ENCODE peak calls at places on chromosomes 3 and 15, in eight cellular contexts. One of them, this sample, is unnamed.

GRCh38 chr3:99659032-99659431 is 20.6 kb downstream of the COL8A1 start:
- DNase-seq in GM23248: peak
- DNase-seq in hepatocyte: peak
- DNase-seq in OCI-LY7: no peak
- DNase-seq in HCT116: no peak
- DNase-seq in MM.1S: no peak
- DNase-seq in SK-N-SH: no peak
- DNase-seq in PC-3: peak
- DNase-seq in this sample: no peak

GRCh38 chr3:11603628-11604027 is 40.1 kb downstream of the VGLL4 start:
- DNase-seq in GM23248: peak
- DNase-seq in hepatocyte: peak
- DNase-seq in OCI-LY7: peak
- DNase-seq in HCT116: no peak
- DNase-seq in MM.1S: no peak
- DNase-seq in SK-N-SH: no peak
- DNase-seq in PC-3: no peak
- DNase-seq in this sample: no peak

GRCh38 chr3:58351920-58352319 is 19.2 kb downstream of the PXK start:
- DNase-seq in GM23248: no peak
- DNase-seq in hepatocyte: no peak
- DNase-seq in OCI-LY7: peak
- DNase-seq in HCT116: no peak
- DNase-seq in MM.1S: no peak
- DNase-seq in SK-N-SH: peak
- DNase-seq in PC-3: no peak
- DNase-seq in this sample: peak

GRCh38 chr3:16243706-16244490 is 20.8 kb downstream of the DPH3 start:
- DNase-seq in GM23248: peak
- DNase-seq in hepatocyte: no peak
- DNase-seq in OCI-LY7: no peak
- DNase-seq in HCT116: no peak
- DNase-seq in MM.1S: no peak
- DNase-seq in SK-N-SH: no peak
- DNase-seq in PC-3: peak
- DNase-seq in this sample: no peak

GRCh38 chr15:52013151-52013791 is 5.7 kb upstream of the MAPK6 start:
- DNase-seq in GM23248: peak
- DNase-seq in hepatocyte: no peak
- DNase-seq in OCI-LY7: no peak
- DNase-seq in HCT116: no peak
- DNase-seq in MM.1S: no peak
- DNase-seq in SK-N-SH: no peak
- DNase-seq in PC-3: peak
- DNase-seq in this sample: no peak

GRCh38 chr15:83046558-83047127 is 20.4 kb downstream of the BTBD1 start:
- DNase-seq in GM23248: peak
- DNase-seq in hepatocyte: no peak
- DNase-seq in OCI-LY7: no peak
- DNase-seq in HCT116: no peak
- DNase-seq in MM.1S: no peak
- DNase-seq in SK-N-SH: no peak
- DNase-seq in PC-3: peak
- DNase-seq in this sample: no peak

GRCh38 chr15:93231261-93231939 is 142.4 kb upstream of the RGMA start:
- DNase-seq in GM23248: no peak
- DNase-seq in hepatocyte: no peak
- DNase-seq in OCI-LY7: no peak
- DNase-seq in HCT116: no peak
- DNase-seq in MM.1S: no peak
- DNase-seq in SK-N-SH: no peak
- DNase-seq in PC-3: no peak
- DNase-seq in this sample: no peak

GRCh38 chr3:135106445-135106844 is 311.4 kb downstream of the EPHB1 start:
- DNase-seq in GM23248: peak
- DNase-seq in hepatocyte: peak
- DNase-seq in OCI-LY7: peak
- DNase-seq in HCT116: no peak
- DNase-seq in MM.1S: peak
- DNase-seq in SK-N-SH: no peak
- DNase-seq in PC-3: peak
- DNase-seq in this sample: peak

GRCh38 chr3:24562874-24563273 is 68.2 kb upstream of the THRB start:
- DNase-seq in GM23248: peak
- DNase-seq in hepatocyte: no peak
- DNase-seq in OCI-LY7: no peak
- DNase-seq in HCT116: no peak
- DNase-seq in MM.1S: no peak
- DNase-seq in SK-N-SH: no peak
- DNase-seq in PC-3: no peak
- DNase-seq in this sample: no peak

GRCh38 chr3:42502429-42503250 is at the start of gene VIPR1:
- DNase-seq in GM23248: peak
- DNase-seq in hepatocyte: peak
- DNase-seq in OCI-LY7: peak
- DNase-seq in HCT116: peak
- DNase-seq in MM.1S: peak
- DNase-seq in SK-N-SH: peak
- DNase-seq in PC-3: peak
- DNase-seq in this sample: peak

GRCh38 chr3:126258670-126259069 is 78.3 kb upstream of the ALDH1L1 start:
- DNase-seq in GM23248: peak
- DNase-seq in hepatocyte: no peak
- DNase-seq in OCI-LY7: peak
- DNase-seq in HCT116: no peak
- DNase-seq in MM.1S: no peak
- DNase-seq in SK-N-SH: no peak
- DNase-seq in PC-3: peak
- DNase-seq in this sample: no peak

GRCh38 chr3:196332168-196332567 is 6.0 kb downstream of the TM4SF19 start:
- DNase-seq in GM23248: no peak
- DNase-seq in hepatocyte: no peak
- DNase-seq in OCI-LY7: no peak
- DNase-seq in HCT116: no peak
- DNase-seq in MM.1S: no peak
- DNase-seq in SK-N-SH: no peak
- DNase-seq in PC-3: no peak
- DNase-seq in this sample: no peak

GRCh38 chr3:169362261-169362660 is 301.3 kb downstream of the MECOM start:
- DNase-seq in GM23248: no peak
- DNase-seq in hepatocyte: peak
- DNase-seq in OCI-LY7: no peak
- DNase-seq in HCT116: no peak
- DNase-seq in MM.1S: no peak
- DNase-seq in SK-N-SH: no peak
- DNase-seq in PC-3: peak
- DNase-seq in this sample: no peak

DNA sequence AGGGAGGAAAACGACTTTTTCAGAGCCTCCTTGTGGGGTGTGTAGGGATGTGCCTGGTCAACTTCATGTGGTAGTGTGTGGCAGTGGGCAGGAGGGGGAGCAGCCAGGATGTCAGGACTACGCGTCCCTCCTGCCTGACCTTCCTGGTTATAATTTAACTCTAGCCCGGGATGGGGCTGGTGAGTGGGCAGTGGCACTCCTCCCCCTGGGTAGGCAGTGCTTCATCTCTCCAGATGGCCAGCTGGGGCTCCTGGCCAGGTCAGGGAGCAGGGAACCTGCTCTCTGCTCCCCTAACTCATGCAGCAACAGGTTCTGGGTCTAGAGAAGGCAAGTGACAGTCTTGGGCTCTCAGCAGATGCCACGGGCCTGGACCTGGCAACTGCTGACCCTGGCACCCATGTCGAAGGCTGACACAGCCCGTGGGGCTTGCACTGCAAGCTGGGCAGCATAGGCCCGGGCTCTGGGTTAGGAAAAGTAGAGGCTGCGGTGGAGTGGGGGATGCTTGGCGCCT is 2.6 kb downstream of the ITIH4 start:
- DNase-seq in GM23248: no peak
- DNase-seq in hepatocyte: peak
- DNase-seq in OCI-LY7: no peak
- DNase-seq in HCT116: no peak
- DNase-seq in MM.1S: no peak
- DNase-seq in SK-N-SH: peak
- DNase-seq in PC-3: no peak
- DNase-seq in this sample: peak
- TF ChIP-seq EZH2phosphoT487 in GM23248: no peak
- TF ChIP-seq EZH2phosphoT487 in hepatocyte: no peak
- TF ChIP-seq EZH2phosphoT487 in OCI-LY7: no peak
- TF ChIP-seq EZH2phosphoT487 in HCT116: no peak
- TF ChIP-seq EZH2phosphoT487 in MM.1S: no peak
- TF ChIP-seq EZH2phosphoT487 in SK-N-SH: no peak
- TF ChIP-seq EZH2phosphoT487 in PC-3: no peak
- TF ChIP-seq EZH2phosphoT487 in this sample: no peak

DNA sequence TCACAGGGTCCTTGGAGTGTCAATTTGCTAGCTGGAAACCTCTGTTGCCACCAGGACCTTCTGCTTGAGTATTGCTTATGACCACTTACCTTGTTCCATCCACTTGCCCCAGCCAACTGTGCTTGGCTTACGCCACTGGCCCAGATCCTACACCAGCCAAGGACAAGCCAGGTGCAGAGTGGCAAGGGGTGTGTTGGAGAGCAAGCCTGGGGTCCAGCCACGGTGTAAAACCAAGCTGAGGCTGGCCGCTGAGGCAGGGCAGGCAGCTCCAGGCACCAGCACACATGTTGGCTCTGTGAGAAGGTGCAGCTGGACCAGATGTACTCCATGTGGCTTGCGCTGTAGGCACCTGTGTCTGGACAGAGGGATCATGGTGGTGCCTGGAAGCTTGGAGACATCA is 248.2 kb downstream of the UNC13C start:
- DNase-seq in GM23248: no peak
- DNase-seq in hepatocyte: no peak
- DNase-seq in OCI-LY7: no peak
- DNase-seq in HCT116: no peak
- DNase-seq in MM.1S: no peak
- DNase-seq in SK-N-SH: no peak
- DNase-seq in PC-3: no peak
- DNase-seq in this sample: no peak
- TF ChIP-seq EZH2phosphoT487 in GM23248: no peak
- TF ChIP-seq EZH2phosphoT487 in hepatocyte: no peak
- TF ChIP-seq EZH2phosphoT487 in OCI-LY7: no peak
- TF ChIP-seq EZH2phosphoT487 in HCT116: no peak
- TF ChIP-seq EZH2phosphoT487 in MM.1S: no peak
- TF ChIP-seq EZH2phosphoT487 in SK-N-SH: no peak
- TF ChIP-seq EZH2phosphoT487 in PC-3: no peak
- TF ChIP-seq EZH2phosphoT487 in this sample: no peak

DNA sequence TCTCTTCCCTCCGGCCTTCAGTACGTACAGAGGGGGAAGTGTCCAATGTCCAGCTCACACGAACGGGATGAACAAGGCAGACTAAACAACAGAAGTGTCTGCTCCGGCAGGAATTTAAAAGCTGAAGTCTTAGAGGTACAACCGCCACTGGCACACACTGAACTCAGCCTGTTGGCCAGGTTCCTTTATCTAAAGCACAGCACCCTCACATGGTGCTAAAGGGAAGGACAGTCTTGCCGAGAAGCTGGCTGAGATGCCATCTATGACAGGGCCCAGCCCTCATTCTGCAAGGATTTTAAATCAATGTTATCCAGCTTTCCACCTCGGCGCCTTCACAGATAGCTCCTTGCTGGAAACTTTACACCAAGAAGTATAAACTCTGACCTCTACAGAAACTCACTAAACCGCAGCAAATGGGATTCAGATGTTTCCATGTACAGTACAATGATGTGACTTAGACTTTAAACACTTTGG is 2.8 kb downstream of the ADAMTS17 start:
- DNase-seq in GM23248: peak
- DNase-seq in hepatocyte: peak
- DNase-seq in OCI-LY7: peak
- DNase-seq in HCT116: peak
- DNase-seq in MM.1S: peak
- DNase-seq in SK-N-SH: peak
- DNase-seq in PC-3: peak
- DNase-seq in this sample: peak
- TF ChIP-seq EZH2phosphoT487 in GM23248: no peak
- TF ChIP-seq EZH2phosphoT487 in hepatocyte: no peak
- TF ChIP-seq EZH2phosphoT487 in OCI-LY7: no peak
- TF ChIP-seq EZH2phosphoT487 in HCT116: no peak
- TF ChIP-seq EZH2phosphoT487 in MM.1S: no peak
- TF ChIP-seq EZH2phosphoT487 in SK-N-SH: no peak
- TF ChIP-seq EZH2phosphoT487 in PC-3: no peak
- TF ChIP-seq EZH2phosphoT487 in this sample: no peak

GRCh38 chr3:186931487-186932280 is 1.4 kb downstream of the ST6GAL1 start:
- DNase-seq in GM23248: peak
- DNase-seq in hepatocyte: peak
- DNase-seq in OCI-LY7: peak
- DNase-seq in HCT116: no peak
- DNase-seq in MM.1S: peak
- DNase-seq in SK-N-SH: peak
- DNase-seq in PC-3: peak
- DNase-seq in this sample: peak

GRCh38 chr3:186930639-186931486 is 537 bp downstream of the ST6GAL1 start:
- DNase-seq in GM23248: peak
- DNase-seq in hepatocyte: peak
- DNase-seq in OCI-LY7: peak
- DNase-seq in HCT116: peak
- DNase-seq in MM.1S: peak
- DNase-seq in SK-N-SH: peak
- DNase-seq in PC-3: peak
- DNase-seq in this sample: peak

GRCh38 chr3:186933801-186934200 is 3.5 kb downstream of the ST6GAL1 start:
- DNase-seq in GM23248: no peak
- DNase-seq in hepatocyte: no peak
- DNase-seq in OCI-LY7: peak
- DNase-seq in HCT116: no peak
- DNase-seq in MM.1S: no peak
- DNase-seq in SK-N-SH: no peak
- DNase-seq in PC-3: no peak
- DNase-seq in this sample: no peak

GRCh38 chr3:186930143-186930638 is at the start of gene ST6GAL1:
- DNase-seq in GM23248: peak
- DNase-seq in hepatocyte: peak
- DNase-seq in OCI-LY7: peak
- DNase-seq in HCT116: peak
- DNase-seq in MM.1S: peak
- DNase-seq in SK-N-SH: peak
- DNase-seq in PC-3: peak
- DNase-seq in this sample: peak

DNA sequence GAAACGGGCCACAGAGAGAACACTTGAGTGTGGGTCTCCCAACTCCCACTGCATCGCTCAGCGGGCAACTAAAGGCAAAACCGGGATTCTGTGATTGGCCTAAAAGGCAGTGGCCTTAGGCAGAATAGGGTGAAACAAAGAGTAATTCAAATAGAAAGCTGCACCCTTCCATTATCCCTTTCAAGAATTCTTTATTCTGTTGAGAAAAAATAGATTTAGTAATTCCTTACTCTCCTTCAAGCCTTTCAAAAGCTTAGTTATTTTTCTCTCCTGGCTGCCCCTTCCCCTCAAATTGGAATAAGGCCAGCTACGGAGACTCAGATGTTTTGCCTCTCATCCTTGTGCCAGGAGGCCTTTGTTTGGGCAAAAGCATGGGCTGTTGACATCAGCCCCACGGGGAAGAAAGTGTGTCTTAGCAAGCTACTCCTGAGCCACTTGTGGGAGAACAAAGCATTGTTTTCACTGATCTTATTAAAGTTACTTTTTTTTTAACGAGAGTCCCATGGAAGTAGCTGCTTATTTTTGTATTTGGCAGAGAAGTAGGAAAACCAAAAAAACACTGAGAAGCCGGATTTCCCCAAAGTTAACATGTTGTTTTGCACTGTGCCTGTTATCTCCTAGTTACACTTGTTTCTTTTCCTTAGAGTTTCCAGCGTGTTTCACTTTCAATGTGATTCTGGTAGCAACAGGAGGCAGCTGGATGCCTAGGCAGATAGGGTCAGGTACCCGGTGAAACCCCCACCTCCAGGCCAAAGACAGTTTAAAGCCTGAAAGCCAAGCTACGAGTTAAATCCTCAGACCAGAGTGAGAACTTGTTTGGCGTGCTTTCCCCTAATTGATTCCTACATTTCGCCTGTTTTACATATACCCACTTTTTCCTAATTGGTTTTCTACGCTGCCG is 2.2 kb downstream of the ST6GAL1 start:
- DNase-seq in GM23248: no peak
- DNase-seq in hepatocyte: no peak
- DNase-seq in OCI-LY7: no peak
- DNase-seq in HCT116: no peak
- DNase-seq in MM.1S: no peak
- DNase-seq in SK-N-SH: no peak
- DNase-seq in PC-3: no peak
- DNase-seq in this sample: peak
- TF ChIP-seq EZH2phosphoT487 in GM23248: no peak
- TF ChIP-seq EZH2phosphoT487 in hepatocyte: no peak
- TF ChIP-seq EZH2phosphoT487 in OCI-LY7: no peak
- TF ChIP-seq EZH2phosphoT487 in HCT116: no peak
- TF ChIP-seq EZH2phosphoT487 in MM.1S: no peak
- TF ChIP-seq EZH2phosphoT487 in SK-N-SH: no peak
- TF ChIP-seq EZH2phosphoT487 in PC-3: no peak
- TF ChIP-seq EZH2phosphoT487 in this sample: no peak